ENCODE peak calls at places on chromosomes 16 and 17, in seven cellular contexts. F, E, S, K, Y, R and N are unnamed samples.

GRCh38 chr17:8664426-8665105 is 34.0 kb upstream of the MYH10 start:
- DNase-seq in F (no peak), E (no peak), S (no peak), K (no peak), Y (no peak), R (peak; percentile 55), N (no peak)

GRCh38 chr17:28131592-28131991 is 89.1 kb downstream of the NLK start:
- DNase-seq in F (no peak), E (peak; percentile 70), S (no peak), K (no peak), Y (no peak), R (no peak), N (no peak)

GRCh38 chr17:28599311-28600184 is 723 bp upstream of the SPAG5 start:
- DNase-seq in F (no peak), E (peak; percentile 94), S (peak; percentile 96), K (no peak), Y (peak; percentile 54), R (peak; percentile 72), N (peak; percentile 63)

GRCh38 chr16:30957456-30958163 is at the start of gene SETD1A:
- DNase-seq in F (peak; percentile 97), E (peak; percentile 95), S (peak; percentile 96), K (peak; percentile 98), Y (peak; percentile 96), R (peak; percentile 93), N (peak; percentile 95)

GRCh38 chr17:82740906-82741759 is 5.7 kb downstream of the FN3K start:
- DNase-seq in F (peak; percentile 16), E (no peak), S (no peak), K (no peak), Y (no peak), R (peak; percentile 82), N (no peak)

GRCh38 chr17:29575511-29576213 is 7.2 kb downstream of the TP53I13 start:
- DNase-seq in F (no peak), E (no peak), S (no peak), K (no peak), Y (no peak), R (no peak), N (peak; percentile 29)

GRCh38 chr17:50123649-50124349 is 6.2 kb downstream of the SAMD14 start:
- DNase-seq in F (peak; percentile 72), E (peak; percentile 46), S (peak; percentile 47), K (no peak), Y (no peak), R (no peak), N (peak; percentile 70)

GRCh38 chr17:17710728-17711541 is 29.7 kb downstream of the RAI1 start:
- DNase-seq in F (peak; percentile 94), E (peak; percentile 93), S (peak; percentile 96), K (no peak), Y (peak; percentile 74), R (no peak), N (peak; percentile 92)

GRCh38 chr17:56009795-56010715 is 143.2 kb upstream of the ANKFN1 start:
- DNase-seq in F (peak; percentile 29), E (peak; percentile 9), S (no peak), K (peak; percentile 43), Y (no peak), R (no peak), N (peak; percentile 35)

GRCh38 chr17:35749560-35750412 is 3.3 kb downstream of the GAS2L2 start:
- DNase-seq in F (peak; percentile 40), E (peak; percentile 20), S (no peak), K (no peak), Y (no peak), R (no peak), N (peak; percentile 71)

GRCh38 chr17:32127156-32127897 is 15.0 kb upstream of the RHOT1 start:
- DNase-seq in F (peak; percentile 52), E (peak; percentile 54), S (peak; percentile 86), K (peak; percentile 24), Y (peak; percentile 76), R (peak; percentile 53), N (peak; percentile 71)

GRCh38 chr17:17077861-17078732 is 35.8 kb downstream of the MPRIP start:
- DNase-seq in F (peak; percentile 30), E (no peak), S (no peak), K (no peak), Y (no peak), R (peak; percentile 88), N (no peak)

GRCh38 chr17:38606646-38607611 is 1.2 kb upstream of the SRCIN1 start:
- DNase-seq in F (peak; percentile 30), E (no peak), S (no peak), K (no peak), Y (no peak), R (no peak), N (peak; percentile 66)

GRCh38 chr17:9905902-9906301 is 831 bp upstream of the RCVRN start:
- DNase-seq in F (peak; percentile 52), E (no peak), S (peak; percentile 39), K (no peak), Y (peak; percentile 82), R (peak; percentile 36), N (peak; percentile 79)

GRCh38 chr17:69047368-69048263 is 13.1 kb downstream of the ABCA9 start:
- DNase-seq in F (peak; percentile 85), E (peak; percentile 75), S (peak; percentile 80), K (no peak), Y (no peak), R (peak; percentile 84), N (no peak)

GRCh38 chr16:57464523-57464922 is 2.0 kb downstream of the POLR2C start:
- DNase-seq in F (no peak), E (no peak), S (no peak), K (no peak), Y (no peak), R (no peak), N (no peak)

GRCh38 chr17:10622610-10623485 is 34.3 kb downstream of the MYH3 start:
- DNase-seq in F (no peak), E (no peak), S (no peak), K (no peak), Y (no peak), R (peak; percentile 60), N (no peak)

GRCh38 chr17:38925263-38925995 is at the start of gene LASP1NB:
- DNase-seq in F (peak; percentile 77), E (peak; percentile 70), S (no peak), K (no peak), Y (peak; percentile 76), R (no peak), N (peak; percentile 89)

GRCh38 chr17:77829871-77830799 is 128.4 kb upstream of the TNRC6C start:
- DNase-seq in F (no peak), E (peak; percentile 72), S (peak; percentile 65), K (no peak), Y (no peak), R (no peak), N (no peak)

GRCh38 chr16:75908301-75908700 is 182.0 kb upstream of the CPHXL start:
- DNase-seq in F (no peak), E (no peak), S (no peak), K (no peak), Y (no peak), R (peak; percentile 27), N (no peak)

GRCh38 chr17:41800601-41801373 is 11.0 kb downstream of the P3H4 start:
- DNase-seq in F (peak; percentile 98), E (no peak), S (peak; percentile 73), K (no peak), Y (peak; percentile 87), R (peak; percentile 100), N (peak; percentile 100)

GRCh38 chr17:77647531-77647930 is 311.0 kb upstream of the TNRC6C start:
- DNase-seq in F (no peak), E (no peak), S (no peak), K (no peak), Y (no peak), R (no peak), N (peak; percentile 21)

GRCh38 chr17:49496183-49496865 is 1.2 kb downstream of the NGFR start:
- DNase-seq in F (peak; percentile 65), E (peak; percentile 28), S (peak; percentile 59), K (peak; percentile 80), Y (peak; percentile 98), R (peak; percentile 24), N (peak; percentile 86)

DNA sequence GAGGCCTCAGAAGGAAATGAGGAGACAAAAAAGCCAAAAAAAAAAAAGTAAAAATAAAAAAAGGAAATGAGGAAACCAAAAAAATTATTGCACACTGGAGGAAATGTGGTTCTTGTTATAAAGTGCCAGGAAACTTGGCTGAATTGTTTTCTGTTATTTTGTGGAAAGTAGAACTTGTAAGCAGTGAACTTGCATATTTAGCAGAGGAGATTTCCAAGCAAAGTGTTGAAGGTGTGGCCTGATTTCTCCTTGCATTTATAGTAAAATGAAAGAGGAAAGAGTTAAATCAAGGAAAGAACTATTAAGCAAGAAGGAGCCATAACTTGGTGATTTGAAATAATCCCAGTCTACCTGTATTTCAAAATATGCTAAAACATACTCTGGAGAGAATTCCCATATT is 34.1 kb upstream of the CPPED1 start:
- DNase-seq in F (no peak), E (no peak), S (no peak), K (no peak), Y (no peak), R (no peak), N (no peak)
- H3K4ac ChIP-seq in F (no peak overlapping the region), E (no peak overlapping the region), S (no peak overlapping the region), K (no peak overlapping the region), Y (no peak overlapping the region), R (no peak overlapping the region), N (no peak overlapping the region)

DNA sequence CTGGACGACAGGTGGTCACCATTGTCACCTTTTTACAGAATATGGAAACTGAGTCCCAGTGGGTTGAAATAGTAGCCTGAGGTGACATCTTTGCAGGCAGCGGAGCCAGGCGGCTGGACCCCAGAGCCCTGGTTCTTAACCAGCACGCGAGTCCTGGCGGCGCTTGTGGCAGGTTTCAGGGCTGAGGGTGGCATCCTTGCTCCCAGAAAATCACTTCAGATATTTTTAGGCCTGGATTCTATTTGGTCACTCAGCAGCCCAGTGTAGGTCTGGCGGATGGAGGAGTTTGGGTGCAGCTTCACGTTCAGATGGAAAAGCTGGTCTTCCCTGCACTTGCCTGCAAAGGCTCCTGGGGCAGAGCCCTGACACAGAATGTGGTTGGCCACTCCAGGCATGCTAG is 354.0 kb downstream of the SNX29 start:
- DNase-seq in F (no peak), E (no peak), S (no peak), K (no peak), Y (no peak), R (no peak), N (no peak)
- H3K4ac ChIP-seq in F (no peak overlapping the region), E (no peak overlapping the region), S (no peak overlapping the region), K (no peak overlapping the region), Y (no peak overlapping the region), R (no peak overlapping the region), N (no peak overlapping the region)

GRCh38 chr17:57715981-57716380 is 29.1 kb downstream of the CCDC182 start:
- DNase-seq in F (no peak), E (no peak), S (no peak), K (no peak), Y (no peak), R (no peak), N (no peak)
- H3K4ac ChIP-seq in F (no peak overlapping the region), E (no peak overlapping the region), S (no peak overlapping the region), K (no peak overlapping the region), Y (no peak overlapping the region), R (no peak overlapping the region), N (no peak overlapping the region)

DNA sequence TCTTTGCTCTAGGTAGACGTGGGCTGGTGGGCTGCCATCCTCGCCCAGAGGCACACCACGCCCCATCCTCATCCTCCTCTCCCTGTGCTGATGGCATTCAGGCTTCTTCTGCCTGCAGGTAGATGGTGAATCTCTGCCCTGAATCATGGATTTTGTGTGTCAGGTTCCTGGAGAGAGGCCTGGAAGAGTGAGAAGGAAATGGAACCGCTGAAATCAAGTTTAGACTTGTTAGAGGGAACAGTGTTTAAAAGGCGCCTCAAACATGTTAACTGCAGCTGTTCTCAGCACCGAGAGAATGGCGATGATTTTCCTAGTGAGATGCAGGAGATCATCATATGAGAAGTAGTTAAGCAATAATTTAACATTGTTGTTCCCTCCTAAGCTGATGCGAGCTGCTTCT is 744.3 kb upstream of the EEF2KMT start:
- DNase-seq in F (no peak), E (no peak), S (no peak), K (no peak), Y (no peak), R (no peak), N (no peak)
- H3K4ac ChIP-seq in F (no peak overlapping the region), E (no peak overlapping the region), S (no peak overlapping the region), K (no peak overlapping the region), Y (no peak overlapping the region), R (no peak overlapping the region), N (no peak overlapping the region)